ENCODE peak calls at places on chromosomes 7 and 10, in nine cellular contexts. R, L, B, H, D, E, X, I and A are unnamed samples.

GRCh38 chr10:102235991-102236390 is 5.3 kb downstream of the PITX3 start:
- DNase-seq in R (no peak), L (no peak), B (no peak), H (no peak), D (peak; percentile 12), E (no peak), X (no peak), I (no peak), A (no peak)

GRCh38 chr7:105149827-105150226 is 135.8 kb downstream of the KMT2E start:
- DNase-seq in R (no peak), L (no peak), B (no peak), H (no peak), D (no peak), E (no peak), X (no peak), I (no peak), A (no peak)

GRCh38 chr10:85194685-85195084 is 866.3 kb downstream of the CCSER2 start:
- DNase-seq in R (no peak), L (no peak), B (no peak), H (no peak), D (no peak), E (no peak), X (no peak), I (no peak), A (no peak)

GRCh38 chr7:128235469-128235868 is 5.6 kb upstream of the LEP start:
- DNase-seq in R (no peak), L (no peak), B (no peak), H (no peak), D (no peak), E (no peak), X (no peak), I (no peak), A (no peak)

GRCh38 chr10:5413012-5413938 is 918 bp downstream of the NET1 start:
- DNase-seq in R (no peak), L (peak; percentile 43), B (no peak), H (no peak), D (no peak), E (no peak), X (no peak), I (no peak), A (no peak)

GRCh38 chr7:89012016-89012415 is 216.5 kb upstream of the TEX47 start:
- DNase-seq in R (no peak), L (no peak), B (no peak), H (no peak), D (no peak), E (no peak), X (no peak), I (no peak), A (no peak)

GRCh38 chr7:4144801-4145470 is 537.2 kb upstream of the FOXK1 start:
- DNase-seq in R (no peak), L (peak; percentile 78), B (no peak), H (peak; percentile 67), D (peak; percentile 97), E (peak; percentile 76), X (peak; percentile 24), I (peak; percentile 72), A (no peak)

GRCh38 chr7:92949748-92950147 is 113.4 kb upstream of the CDK6 start:
- DNase-seq in R (no peak), L (no peak), B (no peak), H (no peak), D (no peak), E (no peak), X (no peak), I (no peak), A (no peak)

GRCh38 chr10:21336476-21337170 is 188.9 kb downstream of the SKIDA1 start:
- DNase-seq in R (no peak), L (peak; percentile 86), B (no peak), H (peak; percentile 91), D (no peak), E (peak; percentile 24), X (peak; percentile 46), I (peak; percentile 33), A (no peak)

GRCh38 chr7:84194484-84195260 is at the start of gene SEMA3A:
- DNase-seq in R (no peak), L (peak; percentile 78), B (no peak), H (peak; percentile 53), D (peak; percentile 55), E (no peak), X (peak; percentile 10), I (no peak), A (no peak)

GRCh38 chr10:17075975-17076374 is 53.6 kb downstream of the CUBN start:
- DNase-seq in R (no peak), L (peak; percentile 5), B (no peak), H (no peak), D (no peak), E (no peak), X (no peak), I (no peak), A (no peak)

DNA sequence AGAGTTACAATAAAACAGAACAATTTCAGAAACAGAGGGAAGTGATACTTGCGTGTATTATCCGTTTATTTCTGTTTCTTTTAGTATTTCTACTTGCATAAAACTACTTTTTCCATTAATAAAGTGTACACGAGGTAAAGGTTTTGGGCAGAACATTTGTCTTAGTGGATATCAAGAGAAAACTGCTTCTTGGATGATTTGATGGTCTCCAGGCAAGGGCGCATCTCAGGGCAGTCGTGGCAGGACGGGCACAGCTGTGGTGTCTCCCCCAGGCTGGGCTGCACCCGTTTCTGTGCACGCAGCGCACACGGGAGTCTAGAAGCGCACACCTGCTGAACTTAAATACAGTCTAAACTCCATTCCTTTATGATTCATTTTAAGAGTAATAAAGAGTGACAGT is 23.4 kb upstream of the RNF32 start:
- DNase-seq in R (no peak), L (no peak), B (no peak), H (no peak), D (no peak), E (no peak), X (no peak), I (peak; percentile 52), A (no peak)
- H3K27ac ChIP-seq in R (no peak overlapping the region), L (peak overlapping the region; percentile 89), B (no peak overlapping the region), H (no peak overlapping the region), D (no peak overlapping the region), E (no peak overlapping the region), X (no peak overlapping the region), I (no peak overlapping the region), A (no peak overlapping the region)

GRCh38 chr7:98949336-98950044 is 71.2 kb downstream of the TRRAP start:
- DNase-seq in R (no peak), L (no peak), B (no peak), H (peak; percentile 45), D (no peak), E (no peak), X (no peak), I (no peak), A (no peak)

GRCh38 chr7:98943336-98943735 is 65.0 kb downstream of the TRRAP start:
- DNase-seq in R (no peak), L (no peak), B (no peak), H (peak; percentile 15), D (no peak), E (no peak), X (no peak), I (no peak), A (no peak)

GRCh38 chr7:98944386-98944785 is 66.1 kb downstream of the TRRAP start:
- DNase-seq in R (no peak), L (no peak), B (no peak), H (peak; percentile 44), D (no peak), E (no peak), X (no peak), I (no peak), A (no peak)

GRCh38 chr7:98946389-98946788 is 68.1 kb downstream of the TRRAP start:
- DNase-seq in R (no peak), L (no peak), B (no peak), H (peak; percentile 27), D (no peak), E (no peak), X (no peak), I (no peak), A (no peak)

DNA sequence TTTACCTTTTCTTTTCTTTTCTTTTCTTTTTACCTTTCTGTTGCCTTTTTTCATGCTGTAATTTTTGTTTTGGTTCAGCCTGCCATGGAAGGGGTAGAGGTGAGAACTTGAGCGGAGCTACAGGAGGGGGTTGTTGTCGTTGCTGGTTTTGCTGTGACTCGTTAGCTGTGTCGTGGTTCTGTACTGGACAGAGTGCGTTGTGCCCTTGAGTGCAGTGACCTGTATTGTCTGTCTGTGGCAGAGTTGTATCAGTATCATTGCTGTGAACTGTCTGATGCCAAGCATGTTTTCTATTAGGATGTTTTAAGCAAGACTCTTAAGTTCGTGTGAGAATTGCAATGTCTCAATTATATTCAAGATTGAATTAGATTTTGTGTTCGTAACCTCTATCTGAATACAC is 67.5 kb downstream of the TRRAP start:
- DNase-seq in R (no peak), L (no peak), B (no peak), H (peak; percentile 49), D (no peak), E (no peak), X (no peak), I (no peak), A (no peak)
- H3K36me3 ChIP-seq in R (peaks cover 95% of the 10 kb centered on the region), L (no peaks in the 10 kb centered on the region), B (peaks cover 100% of the 10 kb centered on the region), H (peaks cover 65% of the 10 kb centered on the region), D (peaks cover 85% of the 10 kb centered on the region), E (no peaks in the 10 kb centered on the region), X (peaks cover 4% of the 10 kb centered on the region), I (peaks cover 95% of the 10 kb centered on the region), A (peaks cover 94% of the 10 kb centered on the region)

DNA sequence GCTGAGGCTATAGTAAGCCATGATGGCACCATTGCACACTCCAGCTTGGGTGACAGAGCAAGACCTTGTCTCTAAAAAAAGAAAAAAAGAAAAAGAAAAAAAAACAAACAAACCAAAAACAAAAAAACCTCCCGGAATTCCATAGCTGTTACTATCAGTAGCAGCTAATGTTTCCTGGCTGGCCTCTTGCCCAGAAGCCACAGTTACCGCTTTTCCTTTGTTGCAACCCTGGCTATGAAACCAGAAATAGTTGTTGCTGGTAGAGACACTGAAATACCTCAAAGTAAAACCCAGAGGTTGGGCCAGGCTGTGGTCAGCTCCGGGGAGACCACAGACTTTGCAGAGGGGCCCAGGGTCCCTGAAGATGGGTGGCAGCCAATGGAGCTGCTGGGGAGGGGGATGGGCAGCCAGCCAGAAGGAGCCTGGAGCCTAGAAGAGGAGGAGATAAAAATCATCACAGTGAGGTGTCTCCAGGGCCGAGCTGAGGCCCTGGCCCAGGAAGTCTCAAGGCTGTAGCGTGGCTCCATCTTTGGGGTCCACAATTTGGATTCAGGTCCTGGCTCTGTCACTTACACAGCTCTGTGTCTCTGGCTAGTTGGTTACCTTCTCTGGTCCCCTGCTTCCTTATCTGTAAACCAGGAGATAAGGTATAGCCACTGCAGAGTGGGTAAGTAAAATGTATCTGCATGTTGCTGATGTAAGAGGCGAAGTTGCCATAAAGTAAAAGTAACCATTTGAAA is 3.4 kb upstream of the CHST12 start:
- DNase-seq in R (peak; percentile 86), L (peak; percentile 79), B (no peak), H (peak; percentile 96), D (peak; percentile 72), E (peak; percentile 83), X (peak; percentile 77), I (no peak), A (no peak)
- H3K4me3 ChIP-seq in R (no peak overlapping the region), L (no peak overlapping the region), B (no peak overlapping the region), H (no peak overlapping the region), D (peak overlapping the region; percentile 4), E (no peak overlapping the region), X (no peak overlapping the region), I (no peak overlapping the region), A (no peak overlapping the region)

GRCh38 chr10:117980216-117980615 is 66.5 kb downstream of the RAB11FIP2 start:
- DNase-seq in R (no peak), L (no peak), B (no peak), H (no peak), D (no peak), E (no peak), X (no peak), I (no peak), A (no peak)

GRCh38 chr10:117983961-117984360 is 62.8 kb downstream of the RAB11FIP2 start:
- DNase-seq in R (no peak), L (no peak), B (no peak), H (no peak), D (no peak), E (no peak), X (no peak), I (no peak), A (no peak)

GRCh38 chr10:117980755-117981525 is 65.8 kb downstream of the RAB11FIP2 start:
- DNase-seq in R (no peak), L (no peak), B (no peak), H (no peak), D (no peak), E (no peak), X (no peak), I (no peak), A (no peak)
- H3K27ac ChIP-seq in R (no peak overlapping the region), L (no peak overlapping the region), B (no peak overlapping the region), H (no peak overlapping the region), D (no peak overlapping the region), E (no peak overlapping the region), X (no peak overlapping the region), I (no peak overlapping the region), A (no peak overlapping the region)